ENCODE peak calls at places on chromosomes 4 and X, in six cellular contexts. O, S, J, R, H and A are unnamed samples. For H3K36me3, the result is how much of the 10 kb centered on the place peaks cover.

GRCh38 chr4:150385606-150386005 is 196.3 kb upstream of the MAB21L2 start:
- DNase-seq in S (peak), O (no peak), R (no peak), J (no peak), H (no peak), A (peak)

GRCh38 chrX:13254076-13254785 is 65.6 kb downstream of the ATXN3L start:
- DNase-seq in J (no peak), R (no peak), H (peak), O (peak), S (no peak), A (no peak)

GRCh38 chrX:83508006-83508405 is at the start of gene POU3F4:
- DNase-seq in J (no peak), S (no peak), R (peak), O (no peak), H (no peak), A (no peak)

GRCh38 chr4:70849277-70849676 is 9.6 kb upstream of the GRSF1 start:
- DNase-seq in O (no peak), H (no peak), R (no peak), S (no peak), J (no peak), A (no peak)

GRCh38 chrX:111467896-111468295 is 43.5 kb upstream of the SERTM2 start:
- DNase-seq in S (no peak), J (no peak), R (peak), H (no peak), O (peak), A (no peak)

GRCh38 chr4:156593464-156593863 is 378.1 kb downstream of the PDGFC start:
- DNase-seq in H (no peak), O (no peak), S (no peak), J (no peak), R (no peak), A (no peak)

GRCh38 chr4:37687175-37687525 is 974 bp upstream of the RELL1 start:
- DNase-seq in S (no peak), O (no peak), H (no peak), J (no peak), R (no peak), A (no peak)

GRCh38 chrX:50903387-50904027 is 7.0 kb upstream of the BMP15 start:
- DNase-seq in R (no peak), J (peak), S (no peak), O (no peak), H (peak), A (no peak)

GRCh38 chr4:153000068-153000420 is 63.9 kb downstream of the FHDC1 start:
- DNase-seq in R (no peak), J (no peak), H (no peak), S (no peak), O (no peak), A (no peak)

GRCh38 chr4:7710126-7710525 is 229.5 kb downstream of the AFAP1 start:
- DNase-seq in R (peak), S (no peak), J (no peak), O (no peak), H (no peak), A (no peak)

GRCh38 chrX:63918611-63919010 is 133.6 kb upstream of the ARHGEF9 start:
- DNase-seq in R (no peak), S (no peak), O (no peak), H (no peak), J (no peak), A (no peak)

GRCh38 chr4:81274460-81274859 is 59.4 kb upstream of the PRKG2 start:
- DNase-seq in H (no peak), J (no peak), O (no peak), S (no peak), R (no peak), A (no peak)

GRCh38 chr4:78864405-78865024 is 74.7 kb downstream of the PAQR3 start:
- DNase-seq in O (peak), S (no peak), J (peak), H (peak), R (no peak), A (peak)

GRCh38 chr4:163528618-163529017 is 34.1 kb downstream of the TMA16 start:
- DNase-seq in R (no peak), J (no peak), S (no peak), H (no peak), O (no peak), A (no peak)
- H3K36me3 ChIP-seq in R (under half), J (under half), S (under half), H (half or more), O (under half), A (under half)

DNA sequence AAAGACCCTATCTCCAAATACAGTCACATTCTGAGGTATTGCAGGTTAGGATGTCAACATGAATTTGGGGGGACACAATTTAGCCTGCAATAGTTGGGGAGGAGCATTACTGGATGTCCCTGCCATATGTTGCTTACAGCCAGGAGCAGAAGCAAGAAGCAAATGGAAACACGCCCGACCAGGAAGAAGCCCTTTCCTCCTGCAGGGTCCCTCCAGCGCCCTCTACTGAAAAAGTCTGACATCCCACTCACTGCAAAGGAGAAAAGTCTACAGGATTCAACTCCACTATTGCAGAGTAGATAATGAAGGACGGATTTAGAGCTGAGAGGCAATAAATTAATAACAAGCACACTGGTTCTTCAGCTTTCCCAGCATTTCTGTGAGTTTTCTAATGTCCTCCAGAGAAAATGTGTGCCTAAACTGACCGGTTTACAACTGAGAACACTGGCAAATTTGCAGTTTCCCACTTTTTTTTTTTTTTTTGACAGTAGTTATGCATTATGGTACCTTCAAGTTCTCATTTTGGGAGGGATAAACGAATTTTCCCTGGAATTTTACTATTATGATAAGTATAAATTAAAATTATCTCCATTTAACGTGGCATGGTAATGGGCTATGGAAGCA is 31.7 kb downstream of the COQ2 start:
- DNase-seq in O (peak), J (peak), H (peak), S (no peak), R (no peak), A (no peak)
- TF ChIP-seq CTCF in O (peak), J (peak), H (peak), S (peak), R (peak), A (peak)

GRCh38 chr4:183645326-183645725 is 13.7 kb downstream of the RWDD4 start:
- DNase-seq in H (no peak), O (no peak), J (no peak), S (no peak), R (no peak), A (no peak)
- H3K36me3 ChIP-seq in H (half or more), O (under half), J (under half), S (under half), R (under half), A (under half)

GRCh38 chr4:15776871-15777648 is 1.1 kb upstream of the CD38 start:
- DNase-seq in S (no peak), J (no peak), R (no peak), H (no peak), O (no peak), A (no peak)

GRCh38 chr4:15778191-15778741 is at the start of gene CD38:
- DNase-seq in R (peak), O (no peak), H (no peak), S (no peak), J (peak), A (no peak)

GRCh38 chr4:15779336-15779735 is 1.2 kb downstream of the CD38 start:
- DNase-seq in H (no peak), R (peak), O (peak), S (no peak), J (peak), A (peak)

GRCh38 chr4:15778742-15779231 is 659 bp downstream of the CD38 start:
- DNase-seq in H (no peak), O (no peak), S (no peak), J (peak), R (peak), A (no peak)

GRCh38 chr4:15777697-15778096 is 431 bp upstream of the CD38 start:
- DNase-seq in J (no peak), O (no peak), S (no peak), R (no peak), H (no peak), A (no peak)
- TF ChIP-seq CTCF in J (no peak), O (no peak), S (no peak), R (no peak), H (no peak), A (no peak)

DNA sequence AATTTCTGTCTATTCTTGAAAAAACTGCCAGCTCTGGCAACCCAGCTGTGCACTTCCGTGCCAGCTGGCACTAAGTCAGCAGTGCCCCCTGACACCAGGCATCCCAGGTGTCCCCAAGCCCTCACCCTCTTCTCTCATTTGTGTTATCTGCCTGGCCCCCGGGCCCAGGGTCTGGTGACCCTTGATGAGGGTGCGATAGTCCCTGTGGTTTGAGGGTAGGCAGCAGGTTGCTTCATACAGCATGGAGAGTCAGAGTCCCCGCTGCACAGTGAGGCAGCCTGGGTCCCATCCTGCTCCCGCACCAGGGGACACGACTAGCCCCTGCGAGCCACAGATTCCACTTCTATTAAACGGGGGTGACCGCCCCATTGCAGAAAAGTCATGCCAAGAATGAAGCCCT is 1.9 kb downstream of the MAN2B2 start:
- DNase-seq in H (no peak), O (no peak), S (no peak), J (no peak), R (no peak), A (no peak)
- H3K36me3 ChIP-seq in H (under half), O (under half), S (under half), J (under half), R (under half), A (under half)